ENCODE peak calls at places on chromosomes 16 and 17, in five cellular contexts. One of them, this sample, is unnamed.
A peak's percentile ranks its signal among the peaks of the same experiment; 100 is the strongest.

GRCh38 chr16:66295191-66295590 is 71.3 kb upstream of the CDH5 start:
- DNase-seq in PC-9: no peak
- DNase-seq in endodermal cell: peak; percentile 25
- DNase-seq in body of pancreas: no peak
- DNase-seq in stomach: peak; percentile 22
- DNase-seq in this sample: no peak

GRCh38 chr16:25126820-25127232 is 15.3 kb downstream of the LCMT1 start:
- DNase-seq in PC-9: peak; percentile 67
- DNase-seq in body of pancreas: peak; percentile 51
- DNase-seq in stomach: no peak
- DNase-seq in endodermal cell: no peak
- DNase-seq in this sample: peak; percentile 73

GRCh38 chr17:34979650-34980352 is 511 bp upstream of the LIG3 start:
- DNase-seq in PC-9: no peak
- DNase-seq in body of pancreas: no peak
- DNase-seq in stomach: no peak
- DNase-seq in endodermal cell: no peak
- DNase-seq in this sample: no peak

GRCh38 chr17:57459286-57459915 is 203.1 kb downstream of the MSI2 start:
- DNase-seq in stomach: no peak
- DNase-seq in body of pancreas: no peak
- DNase-seq in endodermal cell: no peak
- DNase-seq in PC-9: no peak
- DNase-seq in this sample: no peak

GRCh38 chr16:72202014-72202413 is 30.1 kb upstream of the PMFBP1 start:
- DNase-seq in PC-9: no peak
- DNase-seq in body of pancreas: no peak
- DNase-seq in endodermal cell: no peak
- DNase-seq in stomach: no peak
- DNase-seq in this sample: no peak

GRCh38 chr17:37743875-37744632 is 805 bp downstream of the HNF1B start:
- DNase-seq in PC-9: no peak
- DNase-seq in endodermal cell: peak; percentile 91
- DNase-seq in body of pancreas: peak; percentile 65
- DNase-seq in stomach: peak; percentile 58
- DNase-seq in this sample: peak; percentile 38

GRCh38 chr17:61234102-61234750 is 165.4 kb upstream of the TBX2 start:
- DNase-seq in PC-9: no peak
- DNase-seq in endodermal cell: peak; percentile 72
- DNase-seq in body of pancreas: no peak
- DNase-seq in stomach: no peak
- DNase-seq in this sample: no peak

GRCh38 chr17:78622491-78623265 is 45.5 kb upstream of the DNAH17 start:
- DNase-seq in PC-9: no peak
- DNase-seq in body of pancreas: no peak
- DNase-seq in stomach: no peak
- DNase-seq in endodermal cell: no peak
- DNase-seq in this sample: no peak

GRCh38 chr17:55704412-55704811 is 18.3 kb downstream of the TMEM100 start:
- DNase-seq in endodermal cell: peak; percentile 5
- DNase-seq in body of pancreas: no peak
- DNase-seq in stomach: no peak
- DNase-seq in PC-9: no peak
- DNase-seq in this sample: no peak

GRCh38 chr16:84117482-84117843 is 721 bp upstream of the MBTPS1 start:
- DNase-seq in endodermal cell: peak; percentile 74
- DNase-seq in body of pancreas: peak; percentile 21
- DNase-seq in stomach: no peak
- DNase-seq in PC-9: no peak
- DNase-seq in this sample: peak; percentile 45

GRCh38 chr17:75749545-75750389 is 15.2 kb downstream of the GALK1 start:
- DNase-seq in stomach: peak; percentile 89
- DNase-seq in PC-9: peak; percentile 64
- DNase-seq in body of pancreas: peak; percentile 92
- DNase-seq in endodermal cell: peak; percentile 98
- DNase-seq in this sample: peak; percentile 74

GRCh38 chr17:73401911-73402310 is 90.1 kb upstream of the CDC42EP4 start:
- DNase-seq in body of pancreas: peak; percentile 24
- DNase-seq in PC-9: no peak
- DNase-seq in endodermal cell: peak; percentile 89
- DNase-seq in stomach: no peak
- DNase-seq in this sample: no peak

GRCh38 chr16:49876716-49877129 is 20.8 kb upstream of the ZNF423 start:
- DNase-seq in body of pancreas: peak; percentile 86
- DNase-seq in PC-9: no peak
- DNase-seq in stomach: peak; percentile 68
- DNase-seq in endodermal cell: peak; percentile 97
- DNase-seq in this sample: peak; percentile 45

GRCh38 chr16:80300876-80301275 is 239.9 kb upstream of the DYNLRB2 start:
- DNase-seq in endodermal cell: no peak
- DNase-seq in PC-9: no peak
- DNase-seq in body of pancreas: no peak
- DNase-seq in stomach: no peak
- DNase-seq in this sample: no peak

GRCh38 chr16:81645303-81645702 is 133.8 kb upstream of the PLCG2 start:
- DNase-seq in PC-9: no peak
- DNase-seq in body of pancreas: peak; percentile 91
- DNase-seq in stomach: no peak
- DNase-seq in endodermal cell: peak; percentile 79
- DNase-seq in this sample: no peak

GRCh38 chr16:27053996-27054395 is 12.7 kb upstream of the C16orf82 start:
- DNase-seq in PC-9: no peak
- DNase-seq in stomach: no peak
- DNase-seq in endodermal cell: no peak
- DNase-seq in body of pancreas: no peak
- DNase-seq in this sample: no peak

GRCh38 chr16:56763305-56763916 is 33.5 kb downstream of the NUP93 start:
- DNase-seq in endodermal cell: no peak
- DNase-seq in stomach: no peak
- DNase-seq in body of pancreas: no peak
- DNase-seq in PC-9: no peak
- DNase-seq in this sample: no peak

GRCh38 chr17:40076101-40076498 is 13.3 kb downstream of the THRA start:
- DNase-seq in stomach: no peak
- DNase-seq in PC-9: no peak
- DNase-seq in endodermal cell: no peak
- DNase-seq in body of pancreas: no peak
- DNase-seq in this sample: no peak

GRCh38 chr16:53212899-53213235 is 158.1 kb downstream of the CHD9 start:
- DNase-seq in PC-9: no peak
- DNase-seq in stomach: no peak
- DNase-seq in endodermal cell: no peak
- DNase-seq in body of pancreas: no peak
- DNase-seq in this sample: no peak

GRCh38 chr17:32536736-32537646 is 50.2 kb downstream of the CDK5R1 start:
- DNase-seq in PC-9: no peak
- DNase-seq in stomach: no peak
- DNase-seq in body of pancreas: no peak
- DNase-seq in endodermal cell: no peak
- DNase-seq in this sample: no peak

GRCh38 chr16:53147500-53148065 is 92.8 kb downstream of the CHD9 start:
- DNase-seq in endodermal cell: no peak
- DNase-seq in body of pancreas: no peak
- DNase-seq in PC-9: no peak
- DNase-seq in stomach: no peak
- DNase-seq in this sample: peak; percentile 49

GRCh38 chr17:14299261-14300093 is 1.4 kb upstream of the HS3ST3B1 start:
- DNase-seq in PC-9: no peak
- DNase-seq in endodermal cell: peak; percentile 89
- DNase-seq in stomach: peak; percentile 40
- DNase-seq in body of pancreas: peak; percentile 34
- DNase-seq in this sample: no peak

GRCh38 chr16:72884573-72884972 is 163.4 kb downstream of the ZFHX3 start:
- DNase-seq in stomach: no peak
- DNase-seq in body of pancreas: no peak
- DNase-seq in PC-9: no peak
- DNase-seq in endodermal cell: no peak
- DNase-seq in this sample: no peak

GRCh38 chr16:9665851-9666271 is 516.4 kb downstream of the GRIN2A start:
- DNase-seq in PC-9: no peak
- DNase-seq in body of pancreas: no peak
- DNase-seq in endodermal cell: no peak
- DNase-seq in stomach: no peak
- DNase-seq in this sample: peak; percentile 89

GRCh38 chr16:12796498-12796897 is 7.2 kb downstream of the CPPED1 start:
- DNase-seq in stomach: no peak
- DNase-seq in PC-9: no peak
- DNase-seq in body of pancreas: no peak
- DNase-seq in endodermal cell: no peak
- DNase-seq in this sample: no peak

GRCh38 chr16:83233153-83233552 is 574.6 kb upstream of the HSBP1 start:
- DNase-seq in endodermal cell: no peak
- DNase-seq in stomach: no peak
- DNase-seq in body of pancreas: no peak
- DNase-seq in PC-9: no peak
- DNase-seq in this sample: no peak

GRCh38 chr16:73013974-73014373 is 34.0 kb downstream of the ZFHX3 start:
- DNase-seq in stomach: no peak
- DNase-seq in PC-9: no peak
- DNase-seq in endodermal cell: peak; percentile 8
- DNase-seq in body of pancreas: no peak
- DNase-seq in this sample: no peak

GRCh38 chr17:81251091-81251942 is 12.2 kb downstream of the NDUFAF8 start:
- DNase-seq in PC-9: no peak
- DNase-seq in endodermal cell: no peak
- DNase-seq in stomach: no peak
- DNase-seq in body of pancreas: no peak
- DNase-seq in this sample: peak; percentile 84

GRCh38 chr17:45021607-45022287 is 29.7 kb downstream of the DCAKD start:
- DNase-seq in stomach: peak; percentile 68
- DNase-seq in PC-9: peak; percentile 56
- DNase-seq in endodermal cell: peak; percentile 92
- DNase-seq in body of pancreas: peak; percentile 75
- DNase-seq in this sample: peak; percentile 55

GRCh38 chr16:16797239-16797638 is 418.3 kb downstream of the NPIPA7 start:
- DNase-seq in body of pancreas: no peak
- DNase-seq in stomach: no peak
- DNase-seq in endodermal cell: peak; percentile 63
- DNase-seq in PC-9: no peak
- DNase-seq in this sample: no peak

GRCh38 chr17:81553018-81553615 is 964 bp upstream of the FAAP100 start:
- DNase-seq in PC-9: peak; percentile 85
- DNase-seq in stomach: peak; percentile 83
- DNase-seq in body of pancreas: peak; percentile 87
- DNase-seq in endodermal cell: peak; percentile 98
- DNase-seq in this sample: peak; percentile 90

GRCh38 chr16:27258241-27258734 is 10.3 kb downstream of the NSMCE1 start:
- DNase-seq in body of pancreas: no peak
- DNase-seq in stomach: no peak
- DNase-seq in PC-9: no peak
- DNase-seq in endodermal cell: no peak
- DNase-seq in this sample: no peak

GRCh38 chr16:50021509-50021908 is 3.5 kb upstream of the CNEP1R1 start:
- DNase-seq in PC-9: no peak
- DNase-seq in body of pancreas: no peak
- DNase-seq in stomach: no peak
- DNase-seq in endodermal cell: peak; percentile 77
- DNase-seq in this sample: no peak

GRCh38 chr16:57567691-57568090 is 25.2 kb downstream of the ADGRG5 start:
- DNase-seq in stomach: no peak
- DNase-seq in PC-9: no peak
- DNase-seq in endodermal cell: no peak
- DNase-seq in body of pancreas: no peak
- DNase-seq in this sample: no peak

GRCh38 chr17:41546819-41547218 is 18.7 kb upstream of the KRT19 start:
- DNase-seq in stomach: no peak
- DNase-seq in endodermal cell: no peak
- DNase-seq in PC-9: no peak
- DNase-seq in body of pancreas: no peak
- DNase-seq in this sample: no peak

GRCh38 chr17:30234296-30234695 is 1.2 kb downstream of the SLC6A4 start:
- DNase-seq in PC-9: no peak
- DNase-seq in endodermal cell: peak; percentile 41
- DNase-seq in body of pancreas: no peak
- DNase-seq in stomach: no peak
- DNase-seq in this sample: no peak
- H3K27me3 ChIP-seq in PC-9: peaks cover 37% of the 10 kb centered on the region
- H3K27me3 ChIP-seq in endodermal cell: peaks cover 75% of the 10 kb centered on the region
- H3K27me3 ChIP-seq in body of pancreas: no peaks in the 10 kb centered on the region
- H3K27me3 ChIP-seq in stomach: peaks cover 63% of the 10 kb centered on the region
- H3K27me3 ChIP-seq in this sample: peaks cover 25% of the 10 kb centered on the region

GRCh38 chr17:52064791-52065211 is 93.7 kb downstream of the CA10 start:
- DNase-seq in PC-9: no peak
- DNase-seq in body of pancreas: no peak
- DNase-seq in endodermal cell: no peak
- DNase-seq in stomach: no peak
- DNase-seq in this sample: no peak
- H3K36me3 ChIP-seq in PC-9: no peaks in the 10 kb centered on the region
- H3K36me3 ChIP-seq in body of pancreas: no peaks in the 10 kb centered on the region
- H3K36me3 ChIP-seq in endodermal cell: no peaks in the 10 kb centered on the region
- H3K36me3 ChIP-seq in stomach: no peaks in the 10 kb centered on the region
- H3K36me3 ChIP-seq in this sample: no peaks in the 10 kb centered on the region

GRCh38 chr17:9080983-9081382 is 59.7 kb downstream of the NTN1 start:
- DNase-seq in body of pancreas: no peak
- DNase-seq in PC-9: no peak
- DNase-seq in endodermal cell: no peak
- DNase-seq in stomach: no peak
- DNase-seq in this sample: no peak

GRCh38 chr17:9079461-9080103 is 58.3 kb downstream of the NTN1 start:
- DNase-seq in body of pancreas: no peak
- DNase-seq in endodermal cell: no peak
- DNase-seq in stomach: no peak
- DNase-seq in PC-9: no peak
- DNase-seq in this sample: no peak

DNA sequence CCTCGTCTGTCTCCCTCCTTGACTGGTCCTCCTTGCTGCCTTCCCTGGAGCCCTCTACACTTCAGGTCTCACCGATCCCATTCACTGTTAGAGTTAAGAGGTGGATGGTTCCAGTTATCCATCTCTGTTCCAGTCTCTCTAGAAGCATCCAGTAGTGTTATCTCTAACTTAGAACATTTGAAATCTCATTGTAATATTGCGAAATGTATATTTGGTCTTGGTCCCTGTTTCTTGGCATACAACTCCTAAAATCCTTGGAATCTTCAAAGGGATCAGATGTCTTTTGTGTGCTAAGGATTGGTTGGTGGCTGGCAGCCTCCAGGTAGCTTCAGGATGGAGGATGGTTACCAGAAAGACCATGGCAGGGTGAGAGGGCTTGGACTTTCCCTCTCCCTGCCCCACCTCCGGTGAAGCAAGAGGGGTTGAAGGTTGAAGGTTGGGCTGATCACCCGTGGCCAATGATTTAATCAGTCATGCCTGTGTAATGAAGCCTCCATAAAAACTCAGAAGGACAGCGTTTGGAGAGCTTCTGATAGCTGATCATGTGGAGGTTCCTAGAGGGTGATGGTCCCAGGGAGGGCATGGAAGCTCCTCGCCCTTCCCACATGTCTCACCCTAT is 59.1 kb downstream of the NTN1 start:
- DNase-seq in endodermal cell: no peak
- DNase-seq in stomach: no peak
- DNase-seq in body of pancreas: no peak
- DNase-seq in PC-9: no peak
- DNase-seq in this sample: peak; percentile 85
- H3K4me1 ChIP-seq in endodermal cell: peaks cover 4% of the 10 kb centered on the region
- H3K4me1 ChIP-seq in stomach: no peaks in the 10 kb centered on the region
- H3K4me1 ChIP-seq in body of pancreas: no peaks in the 10 kb centered on the region
- H3K4me1 ChIP-seq in PC-9: no peaks in the 10 kb centered on the region
- H3K4me1 ChIP-seq in this sample: peaks cover 2% of the 10 kb centered on the region

GRCh38 chr17:50469005-50469605 is 425 bp upstream of the CHAD start:
- DNase-seq in stomach: no peak
- DNase-seq in body of pancreas: no peak
- DNase-seq in PC-9: no peak
- DNase-seq in endodermal cell: peak; percentile 60
- DNase-seq in this sample: no peak
- H3K27me3 ChIP-seq in stomach: peaks cover 35% of the 10 kb centered on the region
- H3K27me3 ChIP-seq in body of pancreas: no peaks in the 10 kb centered on the region
- H3K27me3 ChIP-seq in PC-9: no peaks in the 10 kb centered on the region
- H3K27me3 ChIP-seq in endodermal cell: peaks cover 16% of the 10 kb centered on the region
- H3K27me3 ChIP-seq in this sample: no peaks in the 10 kb centered on the region

This sample was measured in small intestine.